ENCODE peak calls at places on chromosomes 4 and X, in five cellular contexts. R, Z, S, X and B are unnamed samples.
A peak's percentile ranks its signal among the peaks of the same experiment; 100 is the strongest.

GRCh38 chrX:69556094-69557011 is 52.2 kb downstream of the NALF2 start:
- DNase-seq in R (no peak), Z (no peak), S (no peak), X (no peak), B (no peak)

GRCh38 chr4:139530833-139531427 is 25.1 kb downstream of the SETD7 start:
- DNase-seq in R (peak; percentile 45), Z (no peak), S (no peak), X (peak; percentile 41), B (peak; percentile 76)

GRCh38 chrX:134753185-134754008 is 95.1 kb upstream of the PLAC1 start:
- DNase-seq in R (no peak), Z (no peak), S (no peak), X (no peak), B (no peak)

GRCh38 chr4:141036786-141037185 is 96.5 kb downstream of the RNF150 start:
- DNase-seq in R (no peak), Z (no peak), S (no peak), X (no peak), B (no peak)

GRCh38 chrX:106802063-106802387 is 448 bp upstream of the TBC1D8B start:
- DNase-seq in R (no peak), Z (no peak), S (no peak), X (no peak), B (no peak)

GRCh38 chr4:25500626-25501318 is 123.7 kb downstream of the ANAPC4 start:
- DNase-seq in R (no peak), Z (no peak), S (no peak), X (no peak), B (no peak)

GRCh38 chrX:133606990-133607389 is 191.7 kb upstream of the GPC4 start:
- DNase-seq in R (no peak), Z (no peak), S (no peak), X (no peak), B (no peak)

GRCh38 chrX:46666831-46667230 is 92.1 kb downstream of the SLC9A7 start:
- DNase-seq in R (no peak), Z (no peak), S (no peak), X (no peak), B (no peak)

GRCh38 chr4:153521467-153521866 is 55.3 kb downstream of the TMEM131L start:
- DNase-seq in R (no peak), Z (no peak), S (no peak), X (peak; percentile 49), B (no peak)

GRCh38 chr4:63020661-63021060 is 1388.6 kb downstream of the TECRL start:
- DNase-seq in R (no peak), Z (no peak), S (no peak), X (no peak), B (no peak)

GRCh38 chr4:129839687-129840086 is 743.7 kb downstream of the C4orf33 start:
- DNase-seq in R (no peak), Z (no peak), S (no peak), X (no peak), B (no peak)

GRCh38 chrX:70527053-70527452 is 82.4 kb downstream of the DLG3 start:
- DNase-seq in R (no peak), Z (no peak), S (no peak), X (no peak), B (no peak)

GRCh38 chr4:152382057-152382785 is 153.7 kb downstream of the FBXW7 start:
- DNase-seq in R (no peak), Z (no peak), S (no peak), X (no peak), B (no peak)

GRCh38 chr4:165384186-165384585 is 5.4 kb downstream of the CPE start:
- DNase-seq in R (no peak), Z (no peak), S (no peak), X (no peak), B (no peak)

GRCh38 chr4:28251831-28252230 is 1391.2 kb downstream of the STIM2 start:
- DNase-seq in R (no peak), Z (no peak), S (no peak), X (no peak), B (no peak)

GRCh38 chr4:125994024-125994423 is 679.3 kb downstream of the FAT4 start:
- DNase-seq in R (no peak), Z (no peak), S (no peak), X (no peak), B (no peak)

GRCh38 chrX:37380920-37381319 is 31.8 kb downstream of the PRRG1 start:
- DNase-seq in R (no peak), Z (no peak), S (no peak), X (no peak), B (no peak)

GRCh38 chr4:88419874-88420273 is 37.0 kb upstream of the HERC5 start:
- DNase-seq in R (no peak), Z (no peak), S (no peak), X (no peak), B (no peak)

GRCh38 chr4:149716728-149717127 is 98.9 kb downstream of the IQCM start:
- DNase-seq in R (no peak), Z (no peak), S (no peak), X (no peak), B (no peak)

GRCh38 chr4:105956566-105956965 is 61.3 kb downstream of the NPNT start:
- DNase-seq in R (no peak), Z (no peak), S (no peak), X (no peak), B (no peak)

GRCh38 chr4:8277356-8278008 is 7.9 kb downstream of the HTRA3 start:
- DNase-seq in R (no peak), Z (no peak), S (peak; percentile 12), X (no peak), B (no peak)

GRCh38 chr4:47383829-47384427 is 79.6 kb downstream of the COMMD8 start:
- DNase-seq in R (no peak), Z (no peak), S (no peak), X (no peak), B (peak; percentile 34)

GRCh38 chr4:153115322-153116100 is 88.7 kb upstream of the TRIM2 start:
- DNase-seq in R (no peak), Z (no peak), S (no peak), X (peak; percentile 68), B (no peak)

GRCh38 chrX:24990585-24990984 is 25.2 kb downstream of the ARX start:
- DNase-seq in R (no peak), Z (no peak), S (no peak), X (no peak), B (no peak)
- TF ChIP-seq CTCF in R (peak; percentile 35), Z (no peak), S (no peak), X (no peak), B (no peak)

DNA sequence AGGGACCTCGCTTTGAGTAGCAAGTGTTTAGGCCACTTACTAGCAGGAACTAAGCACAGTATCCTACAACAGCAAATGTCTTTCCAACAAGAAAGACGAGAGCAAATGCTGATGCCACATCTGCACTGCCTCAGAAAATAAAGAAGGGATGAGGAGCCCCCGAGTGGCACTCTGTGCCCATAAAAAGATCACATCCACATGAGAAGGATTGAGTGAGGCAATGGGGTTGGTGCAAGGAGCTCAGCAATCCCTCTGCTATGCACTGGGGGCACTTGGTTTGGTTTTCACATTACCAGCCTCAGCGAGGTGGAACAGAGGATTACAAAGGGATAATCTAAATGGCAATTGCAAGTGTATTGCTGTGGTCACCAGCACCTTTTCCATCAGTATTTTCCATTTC is 252.8 kb upstream of the SLC7A11 start:
- DNase-seq in R (no peak), Z (no peak), S (no peak), X (no peak), B (no peak)
- TF ChIP-seq CTCF in R (no peak), Z (no peak), S (peak; percentile 42), X (no peak), B (no peak)

DNA sequence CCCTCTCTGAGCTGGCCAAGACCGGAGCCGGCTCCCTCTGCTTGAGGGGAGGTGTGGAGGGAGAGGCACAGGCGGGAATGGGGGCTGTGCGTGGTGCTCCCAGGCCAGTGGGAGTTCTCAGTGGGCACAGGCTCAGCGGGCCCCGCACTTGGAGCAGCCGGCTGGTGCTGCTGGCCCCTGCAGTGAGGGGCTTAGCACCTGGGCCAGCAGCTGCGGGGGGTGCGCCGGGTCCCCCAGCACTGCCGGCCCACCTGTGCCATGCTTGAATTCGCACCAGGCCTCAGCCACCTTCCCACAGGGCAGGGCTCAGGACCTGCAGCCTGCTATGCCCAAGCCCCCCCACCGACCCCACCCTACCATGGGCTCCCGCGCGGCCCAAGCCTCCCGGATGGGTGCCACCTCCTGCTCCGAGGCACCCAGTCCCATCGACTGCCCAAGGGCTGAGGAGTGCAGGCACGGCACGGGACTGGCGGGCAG is 602.5 kb downstream of the KCTD8 start:
- DNase-seq in R (no peak), Z (no peak), S (no peak), X (no peak), B (no peak)
- TF ChIP-seq CTCF in R (no peak), Z (no peak), S (no peak), X (no peak), B (no peak)

DNA sequence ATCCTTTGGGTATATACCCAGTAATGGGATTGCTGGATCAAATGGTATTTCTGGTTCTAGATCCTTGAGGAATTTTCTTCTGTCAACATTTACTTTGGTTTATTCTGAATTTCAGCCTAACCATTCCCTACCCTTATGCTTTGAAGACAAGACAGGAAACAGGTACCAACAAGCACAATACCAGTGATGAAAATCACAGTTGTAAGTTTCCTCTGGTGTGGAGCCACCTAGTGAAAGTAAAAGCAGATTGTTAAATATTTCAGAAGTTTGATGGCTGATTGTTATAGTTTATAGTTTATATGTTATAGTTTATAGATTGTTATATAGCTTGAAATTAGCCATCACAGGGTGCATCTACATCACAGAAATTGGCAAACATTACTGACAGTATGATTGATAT is 104.5 kb upstream of the AGA start:
- DNase-seq in R (no peak), Z (no peak), S (no peak), X (no peak), B (no peak)
- TF ChIP-seq CTCF in R (no peak), Z (no peak), S (no peak), X (no peak), B (no peak)